ENCODE peak calls at places on chromosomes 16 and 17, in seven cellular contexts. I is activated effector memory CD4-positive, alpha-beta T cell treated with Interleukin-2 at 50 U/mL for 16 hours; S is effector memory CD8-positive, alpha-beta T cell; V is stimulated activated CD4-positive, alpha-beta T cell treated with anti-CD3 and anti-CD28 coated beads, TNF-alpha, amount 100 ng/mL, for 4 hours; D is memory B cell; A is posterior cingulate gyrus; N is SW480. G is an unnamed sample.
A peak's percentile ranks its signal among the peaks of the same experiment; 100 is the strongest.

GRCh38 chr16:70738083-70738977 is 52.5 kb upstream of the MTSS2 start:
- DNase-seq in I (no peak), S (no peak), V (no peak), D (no peak), A (peak; percentile 61), N (peak; percentile 9), G (peak; percentile 64)

GRCh38 chr16:64469906-64470702 is 651.8 kb downstream of the CDH11 start:
- DNase-seq in I (no peak), S (no peak), V (no peak), D (no peak), A (no peak), N (no peak), G (no peak)

GRCh38 chr16:49652441-49653175 is 203.3 kb downstream of the ZNF423 start:
- DNase-seq in I (no peak), S (no peak), V (no peak), D (no peak), A (no peak), N (no peak), G (no peak)

GRCh38 chr17:29726721-29727252 is 104.1 kb upstream of the CORO6 start:
- DNase-seq in I (no peak), S (no peak), V (no peak), D (no peak), A (no peak), N (peak; percentile 9), G (no peak)

GRCh38 chr17:72977768-72978417 is 114.6 kb downstream of the SLC39A11 start:
- DNase-seq in I (no peak), S (no peak), V (no peak), D (no peak), A (no peak), N (peak; percentile 95), G (no peak)

GRCh38 chr17:82316651-82317393 is 586 bp downstream of the CD7 start:
- DNase-seq in I (no peak), S (no peak), V (no peak), D (no peak), A (no peak), N (no peak), G (no peak)

GRCh38 chr16:49701867-49702494 is 153.9 kb downstream of the ZNF423 start:
- DNase-seq in I (no peak), S (no peak), V (no peak), D (no peak), A (no peak), N (no peak), G (peak; percentile 29)

GRCh38 chr16:57600048-57600835 is 28.2 kb upstream of the ADGRG1 start:
- DNase-seq in I (no peak), S (no peak), V (no peak), D (no peak), A (peak; percentile 46), N (peak; percentile 71), G (no peak)

GRCh38 chr16:89383095-89384003 is 107.0 kb downstream of the ANKRD11 start:
- DNase-seq in I (no peak), S (no peak), V (no peak), D (no peak), A (no peak), N (no peak), G (no peak)

GRCh38 chr17:47363171-47363570 is 39.4 kb downstream of the EFCAB13 start:
- DNase-seq in I (no peak), S (no peak), V (no peak), D (no peak), A (no peak), N (no peak), G (no peak)

GRCh38 chr17:35242158-35242804 is 591 bp upstream of the SLFN5 start:
- DNase-seq in I (peak; percentile 80), S (peak; percentile 83), V (peak; percentile 60), D (peak; percentile 40), A (peak; percentile 18), N (peak; percentile 91), G (peak; percentile 18)

GRCh38 chr16:80640316-80640715 is 99.5 kb downstream of the DYNLRB2 start:
- DNase-seq in I (no peak), S (no peak), V (no peak), D (no peak), A (no peak), N (no peak), G (no peak)

GRCh38 chr17:69733171-69734014 is 318.9 kb downstream of the MAP2K6 start:
- DNase-seq in I (no peak), S (no peak), V (no peak), D (no peak), A (no peak), N (peak; percentile 2), G (peak; percentile 4)

GRCh38 chr16:66087308-66087707 is 279.2 kb upstream of the CDH5 start:
- DNase-seq in I (no peak), S (no peak), V (no peak), D (no peak), A (no peak), N (no peak), G (no peak)

GRCh38 chr17:62140376-62140775 is 75.3 kb upstream of the MED13 start:
- DNase-seq in I (no peak), S (no peak), V (no peak), D (no peak), A (no peak), N (no peak), G (no peak)

GRCh38 chr16:22688930-22689329 is 125.0 kb upstream of the HS3ST2 start:
- DNase-seq in I (no peak), S (no peak), V (no peak), D (no peak), A (no peak), N (no peak), G (no peak)

GRCh38 chr16:56388209-56388608 is 37.1 kb downstream of the AMFR start:
- DNase-seq in I (no peak), S (no peak), V (no peak), D (no peak), A (no peak), N (no peak), G (no peak)

GRCh38 chr16:31268891-31269290 is 9.1 kb downstream of the ITGAM start:
- DNase-seq in I (no peak), S (no peak), V (no peak), D (no peak), A (no peak), N (no peak), G (no peak)

GRCh38 chr17:34154916-34155730 is 100.0 kb upstream of the CCL2 start:
- DNase-seq in I (no peak), S (no peak), V (no peak), D (no peak), A (no peak), N (no peak), G (peak; percentile 35)

GRCh38 chr17:38967290-38967738 is at the start of gene FBXO47:
- DNase-seq in I (peak; percentile 71), S (peak; percentile 71), V (peak; percentile 54), D (peak; percentile 56), A (peak; percentile 69), N (peak; percentile 95), G (peak; percentile 89)

GRCh38 chr17:60106377-60107059 is 27.8 kb upstream of the HEATR6 start:
- DNase-seq in I (no peak), S (no peak), V (no peak), D (peak; percentile 6), A (no peak), N (no peak), G (no peak)

GRCh38 chr16:89923640-89924297 is 627 bp downstream of the TUBB3 start:
- DNase-seq in I (no peak), S (no peak), V (no peak), D (no peak), A (no peak), N (no peak), G (no peak)

GRCh38 chr16:57739756-57740422 is 4.3 kb downstream of the KATNB1 start:
- DNase-seq in I (no peak), S (no peak), V (no peak), D (no peak), A (no peak), N (no peak), G (no peak)

GRCh38 chr17:28725660-28726395 is at the start of gene TLCD1:
- DNase-seq in I (peak; percentile 71), S (no peak), V (peak; percentile 69), D (peak; percentile 62), A (peak; percentile 47), N (peak; percentile 83), G (peak; percentile 36)

GRCh38 chr17:55576237-55576998 is 65.2 kb upstream of the SMIM36 start:
- DNase-seq in I (no peak), S (no peak), V (no peak), D (no peak), A (no peak), N (peak; percentile 68), G (no peak)

GRCh38 chr16:340370-341091 is 12.0 kb downstream of the AXIN1 start:
- DNase-seq in I (no peak), S (no peak), V (no peak), D (no peak), A (no peak), N (no peak), G (no peak)

GRCh38 chr16:49464877-49465504 is 91.4 kb downstream of the C16orf78 start:
- DNase-seq in I (no peak), S (no peak), V (no peak), D (no peak), A (no peak), N (no peak), G (no peak)

GRCh38 chr16:78122774-78123315 is 23.4 kb downstream of the WWOX start:
- DNase-seq in I (no peak), S (no peak), V (no peak), D (no peak), A (peak; percentile 49), N (peak; percentile 73), G (peak; percentile 88)

GRCh38 chr17:1709403-1709891 is 730 bp downstream of the TLCD2 start:
- DNase-seq in I (no peak), S (no peak), V (no peak), D (no peak), A (no peak), N (peak; percentile 23), G (no peak)

GRCh38 chr16:24188143-24188542 is 68.0 kb upstream of the CACNG3 start:
- DNase-seq in I (no peak), S (no peak), V (no peak), D (no peak), A (no peak), N (no peak), G (no peak)

GRCh38 chr17:15501282-15501681 is 33.9 kb upstream of the CDRT4 start:
- DNase-seq in I (no peak), S (no peak), V (no peak), D (no peak), A (no peak), N (no peak), G (no peak)

GRCh38 chr17:66446419-66446818 is 144.0 kb downstream of the PRKCA start:
- DNase-seq in I (no peak), S (no peak), V (no peak), D (no peak), A (no peak), N (no peak), G (no peak)